ENCODE peak calls at places on chromosome 1, in nine cellular contexts. R is gastrocnemius medialis; K is HEK293T; C is lower lobe of right lung; F is T-helper 1 cell; Z is stimulated activated naive CD8-positive, alpha-beta T cell treated with anti-CD3 and anti-CD28 coated beads, Interleukin-15, Interleukin-2, amounts not matched to agents 100 U/mL and 50 U/mL, for 24 hours; I is NCI-H1694; P is iris pigment epithelial cell; T is stomach. A is an unnamed sample.

GRCh38 chr1:66999640-67000400 is 54.1 kb downstream of the SLC35D1 start:
- DNase-seq in T (no peak), F (no peak), R (no peak), C (no peak), P (peak; percentile 24), K (no peak), I (no peak), Z (no peak), A (no peak)

GRCh38 chr1:10399487-10399917 is 638 bp downstream of the PGD start:
- DNase-seq in F (no peak), P (peak; percentile 62), R (no peak), K (peak; percentile 18), T (no peak), I (no peak), Z (no peak), C (peak; percentile 75), A (no peak)

GRCh38 chr1:8880068-8880676 is 1.7 kb upstream of the ENO1 start:
- DNase-seq in R (peak; percentile 50), T (peak; percentile 61), P (peak; percentile 98), K (no peak), F (no peak), Z (peak; percentile 50), I (no peak), C (no peak), A (no peak)

GRCh38 chr1:100035214-100035613 is 65.4 kb downstream of the SLC35A3 start:
- DNase-seq in F (no peak), K (no peak), Z (no peak), C (no peak), R (no peak), P (no peak), T (no peak), I (no peak), A (no peak)

GRCh38 chr1:208030320-208031091 is 119.6 kb upstream of the CD34 start:
- DNase-seq in K (no peak), C (no peak), P (no peak), Z (no peak), R (no peak), F (no peak), T (no peak), I (peak; percentile 55), A (no peak)

GRCh38 chr1:183942933-183943693 is 94.4 kb downstream of the COLGALT2 start:
- DNase-seq in C (peak; percentile 54), Z (no peak), F (no peak), T (no peak), K (peak; percentile 86), R (peak; percentile 33), P (peak; percentile 99), I (no peak), A (no peak)

GRCh38 chr1:205226868-205227583 is 720 bp upstream of the TMCC2 start:
- DNase-seq in I (no peak), P (peak; percentile 53), F (no peak), T (no peak), R (no peak), K (no peak), Z (no peak), C (no peak), A (peak; percentile 39)

GRCh38 chr1:66022904-66023620 is 230.4 kb downstream of the PDE4B start:
- DNase-seq in K (no peak), R (no peak), F (no peak), T (no peak), Z (no peak), I (no peak), P (peak; percentile 1), C (no peak), A (no peak)

GRCh38 chr1:14733053-14733778 is 134.7 kb downstream of the KAZN start:
- DNase-seq in F (no peak), T (no peak), C (peak; percentile 58), P (peak; percentile 56), R (no peak), I (no peak), Z (no peak), K (no peak), A (no peak)

GRCh38 chr1:44571712-44572571 is 102.3 kb downstream of the TMEM53 start:
- DNase-seq in Z (no peak), K (peak; percentile 55), T (no peak), C (no peak), P (no peak), I (peak; percentile 39), R (no peak), F (no peak), A (peak; percentile 45)

GRCh38 chr1:180632326-180633088 is 685 bp downstream of the XPR1 start:
- DNase-seq in I (peak; percentile 16), P (peak; percentile 39), C (peak; percentile 76), R (peak; percentile 17), F (peak; percentile 47), Z (peak; percentile 72), T (peak; percentile 60), K (peak; percentile 62), A (peak; percentile 81)

GRCh38 chr1:36285450-36286101 is 20.6 kb upstream of the SH3D21 start:
- DNase-seq in T (peak; percentile 69), K (peak; percentile 69), I (peak; percentile 47), F (peak; percentile 68), P (peak; percentile 92), C (no peak), R (peak; percentile 74), Z (peak; percentile 65), A (peak; percentile 69)

GRCh38 chr1:229412056-229412455 is 21.8 kb downstream of the ACTA1 start:
- DNase-seq in K (no peak), R (no peak), I (no peak), C (no peak), P (no peak), F (no peak), T (no peak), Z (no peak), A (no peak)

GRCh38 chr1:224490540-224491537 is 56.2 kb upstream of the WDR26 start:
- DNase-seq in R (no peak), F (no peak), K (no peak), P (no peak), C (no peak), Z (no peak), T (no peak), I (no peak), A (no peak)

GRCh38 chr1:26302733-26303405 is 3.6 kb downstream of the UBXN11 start:
- DNase-seq in I (no peak), F (no peak), P (peak; percentile 67), C (no peak), R (no peak), K (no peak), Z (no peak), T (no peak), A (no peak)